ENCODE peak calls at places on chromosomes 1 and 21, in four cellular contexts. X, T, W and P are unnamed samples.
A peak's percentile ranks its signal among the peaks of the same experiment; 100 is the strongest.

GRCh38 chr1:188429385-188429784 is 1600.6 kb downstream of the PLA2G4A start:
- DNase-seq in X (no peak), T (peak; percentile 21), W (no peak), P (no peak)

GRCh38 chr1:157092831-157093230 is 6.8 kb downstream of the ETV3L start:
- DNase-seq in X (no peak), T (no peak), W (no peak), P (no peak)

GRCh38 chr1:155761746-155762400 is 73.0 kb downstream of the DAP3 start:
- DNase-seq in T (no peak), W (no peak), X (no peak), P (no peak)

GRCh38 chr1:68917456-68917855 is 420.6 kb upstream of the DEPDC1 start:
- DNase-seq in W (no peak), T (no peak), X (no peak), P (no peak)

GRCh38 chr1:203142684-203143408 is 15.3 kb downstream of the ADORA1 start:
- DNase-seq in X (no peak), T (no peak), W (no peak), P (no peak)

GRCh38 chr1:182301467-182302198 is 90.0 kb downstream of the GLUL start:
- DNase-seq in W (no peak), X (peak; percentile 49), T (peak; percentile 50), P (no peak)

GRCh38 chr1:217506878-217507277 is 124.0 kb downstream of the GPATCH2 start:
- DNase-seq in T (peak; percentile 91), X (no peak), W (no peak), P (no peak)

GRCh38 chr21:31156662-31157061 is 118.4 kb upstream of the KRTAP19-8 start:
- DNase-seq in T (no peak), W (no peak), X (no peak), P (no peak)

GRCh38 chr1:239448911-239449310 is 62.5 kb downstream of the CHRM3 start:
- DNase-seq in W (no peak), T (no peak), X (no peak), P (no peak)

GRCh38 chr1:160373696-160374095 is 6.8 kb downstream of the NHLH1 start:
- DNase-seq in T (peak; percentile 16), X (no peak), W (no peak), P (peak; percentile 24)

GRCh38 chr1:9244501-9245229 is 10.1 kb downstream of the H6PD start:
- DNase-seq in X (peak; percentile 81), T (peak; percentile 71), W (no peak), P (no peak)

GRCh38 chr1:110554871-110555801 is 36.2 kb upstream of the KCNA10 start:
- DNase-seq in T (peak; percentile 14), W (peak; percentile 27), X (peak; percentile 73), P (peak; percentile 69)

GRCh38 chr1:85372683-85373446 is 92.1 kb downstream of the DDAH1 start:
- DNase-seq in W (no peak), X (no peak), T (peak; percentile 7), P (no peak)

GRCh38 chr1:25619101-25619890 is 2.7 kb downstream of the MAN1C1 start:
- DNase-seq in X (peak; percentile 91), T (no peak), W (no peak), P (peak; percentile 80)

GRCh38 chr21:32334980-32335471 is 36.4 kb downstream of the MRAP start:
- DNase-seq in T (no peak), W (no peak), X (peak; percentile 65), P (no peak)

GRCh38 chr1:189429610-189430009 is 1048.1 kb downstream of the BRINP3 start:
- DNase-seq in T (peak; percentile 73), X (no peak), W (no peak), P (no peak)

GRCh38 chr1:22018583-22019559 is 17.4 kb downstream of the CELA3A start:
- DNase-seq in W (peak; percentile 24), T (peak; percentile 97), X (no peak), P (no peak)
- TF ChIP-seq CTCF in W (no peak), T (peak; percentile 64), X (peak; percentile 21), P (peak; percentile 40)

DNA sequence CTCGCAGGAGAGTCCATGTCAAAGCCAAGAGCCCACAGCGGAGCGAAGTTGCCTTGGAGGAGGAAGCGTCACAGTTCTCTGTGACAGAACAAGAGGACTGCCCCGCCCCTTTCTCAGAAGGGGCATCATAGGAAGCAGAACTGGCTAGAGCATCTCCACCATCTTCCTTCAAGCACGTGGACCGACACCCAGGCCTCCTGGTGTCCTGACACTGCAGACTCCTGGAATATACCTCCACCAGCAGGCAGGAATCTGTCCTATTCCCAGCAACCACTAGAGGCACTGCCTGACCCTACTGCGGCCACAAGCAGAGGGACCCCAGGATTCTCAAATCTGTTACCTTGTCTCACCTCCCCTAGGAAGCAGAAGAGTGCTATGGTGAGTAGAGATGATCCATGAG is 37.8 kb downstream of the GPA33 start:
- DNase-seq in X (peak; percentile 29), W (no peak), T (peak; percentile 15), P (no peak)
- TF ChIP-seq CTCF in X (peak; percentile 66), W (no peak), T (peak; percentile 53), P (peak; percentile 71)

DNA sequence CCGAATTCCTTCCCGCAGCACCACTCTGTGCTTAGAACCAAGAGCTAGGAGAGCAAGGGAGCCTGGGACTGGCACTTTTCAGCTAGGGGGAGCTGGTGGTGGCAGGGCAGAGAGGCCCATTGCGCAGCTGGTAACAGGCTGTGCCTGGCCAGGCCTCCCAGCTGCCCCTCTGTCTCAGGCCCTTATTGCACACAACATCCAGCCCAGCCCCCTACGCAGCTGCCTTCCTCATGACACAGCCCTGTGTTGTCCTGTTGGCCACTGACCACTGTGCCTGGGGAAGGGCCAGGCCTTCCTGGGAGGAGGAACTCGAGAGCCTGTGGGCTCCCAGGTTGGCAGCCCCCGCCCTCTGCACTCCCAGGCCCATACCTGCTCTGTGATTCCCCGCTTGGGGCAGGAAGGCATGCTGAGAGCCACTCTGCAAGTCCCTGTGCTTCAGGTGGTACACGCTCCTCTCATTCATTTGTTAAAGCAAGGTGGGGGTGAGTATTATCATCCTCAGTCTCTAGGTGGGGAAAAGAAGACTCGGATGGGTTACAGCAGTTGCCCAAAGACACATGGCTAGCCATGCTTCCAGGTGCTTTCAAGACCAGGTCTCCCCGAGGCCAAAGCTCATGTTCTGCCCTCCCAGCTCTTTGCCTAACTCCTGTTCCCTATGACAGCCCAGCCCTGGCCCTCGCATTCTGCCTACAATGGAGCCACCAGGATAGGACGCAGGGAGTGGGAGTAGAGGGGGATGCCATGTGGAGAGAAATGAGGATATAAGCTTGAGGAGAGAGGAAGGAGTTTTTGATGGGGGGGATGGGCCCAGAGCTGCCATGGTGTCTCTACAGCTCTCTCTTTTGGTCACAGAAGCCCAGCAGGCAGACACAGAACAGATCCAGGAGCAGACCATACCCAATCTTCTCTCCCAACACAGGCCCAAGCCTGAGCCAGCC is 81.8 kb downstream of the TMEM53 start:
- DNase-seq in T (no peak), X (no peak), W (no peak), P (no peak)
- TF ChIP-seq CTCF in T (no peak), X (peak; percentile 7), W (no peak), P (no peak)

GRCh38 chr1:215358356-215358755 is 208.7 kb upstream of the KCTD3 start:
- DNase-seq in T (no peak), W (no peak), X (no peak), P (no peak)

GRCh38 chr1:215360786-215361185 is 206.3 kb upstream of the KCTD3 start:
- DNase-seq in W (no peak), T (no peak), X (no peak), P (no peak)

GRCh38 chr1:215357901-215358300 is 209.2 kb upstream of the KCTD3 start:
- DNase-seq in W (no peak), X (no peak), T (no peak), P (no peak)

DNA sequence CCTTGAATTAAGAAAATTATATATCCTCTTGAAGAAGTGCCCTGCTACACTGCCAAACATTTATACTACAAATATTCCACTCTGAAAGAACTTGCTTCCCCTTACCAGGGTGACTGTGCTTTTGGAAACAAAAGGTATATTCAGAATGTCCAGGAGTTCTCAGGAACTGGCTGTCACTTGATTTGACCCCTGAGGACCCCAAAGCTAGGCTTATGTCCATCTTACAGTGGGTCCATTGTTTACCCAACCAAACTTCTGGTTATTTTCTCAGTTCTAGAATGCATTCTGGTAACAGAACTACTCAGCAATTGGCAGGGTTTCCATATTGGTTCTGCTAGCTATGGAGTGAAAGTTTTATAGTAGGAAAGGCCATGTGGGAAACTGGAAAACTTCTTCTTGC is 207.1 kb upstream of the KCTD3 start:
- DNase-seq in W (no peak), T (no peak), X (no peak), P (no peak)
- TF ChIP-seq CTCF in W (no peak), T (no peak), X (no peak), P (no peak)

DNA sequence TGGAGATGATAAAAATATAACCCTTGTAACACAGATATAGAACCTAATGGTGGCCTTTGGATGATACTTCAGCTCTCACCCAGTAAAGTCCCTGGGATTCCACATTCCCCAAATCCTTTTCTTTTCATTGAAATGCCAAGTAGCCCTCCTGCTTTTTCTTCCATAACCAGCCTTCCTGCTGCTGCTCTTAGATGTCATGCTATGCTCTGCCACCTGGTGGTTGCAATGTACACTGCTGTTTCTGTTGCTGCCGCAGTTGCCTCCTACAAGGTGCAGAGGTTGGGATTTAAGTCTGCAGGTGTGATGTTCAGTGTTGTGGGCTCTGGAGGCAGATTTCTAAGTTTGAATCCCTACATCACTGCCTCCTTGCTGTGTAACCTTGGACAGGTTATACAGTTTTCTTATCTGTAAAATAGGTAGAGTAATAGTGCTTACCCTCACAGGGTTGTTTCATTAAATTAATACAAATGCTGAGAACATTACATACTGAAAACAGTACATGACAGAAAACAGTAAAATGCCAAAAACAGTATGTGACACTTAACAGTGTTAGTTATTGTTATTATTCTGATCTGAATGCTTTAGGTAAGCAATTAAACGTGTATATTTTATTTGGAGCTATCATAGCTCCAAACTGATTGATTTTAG is 64.3 kb downstream of the CAMSAP2 start:
- DNase-seq in W (peak; percentile 48), T (peak; percentile 86), X (peak; percentile 95), P (peak; percentile 78)
- TF ChIP-seq CTCF in W (peak; percentile 90), T (peak; percentile 99), X (peak; percentile 99), P (peak; percentile 97)